ENCODE peak calls at places on chromosomes 3 and 15, in ten cellular contexts. G is mesenchymal stem cell, O is IMR-90, D is fibroblast of lung, T is astrocyte, J is HCT116, U is hepatocyte, L is GM23248, B is mammary epithelial cell, E is neuronal stem cell. N is an unnamed sample. For H3K36me3 and H3K9me3, the result is how much of the 10 kb centered on the place peaks cover.

GRCh38 chr15:48507416-48508065 is 138.0 kb downstream of the FBN1 start:
- DNase-seq in G (peak), O (peak), D (peak), T (peak), J (peak), U (peak), L (peak), B (peak), E (peak), N (no peak)

GRCh38 chr15:99925661-99926461 is 192.6 kb upstream of the LYSMD4 start:
- DNase-seq in G (peak), O (no peak), D (peak), T (peak), J (peak), U (peak), L (peak), B (peak), E (peak), N (no peak)

GRCh38 chr15:28942046-28942445 is 56.3 kb downstream of the APBA2 start:
- DNase-seq in G (no peak), O (no peak), D (no peak), T (no peak), J (no peak), U (no peak), L (no peak), B (no peak), E (no peak), N (no peak)

GRCh38 chr3:172530566-172530965 is 7.3 kb upstream of the TNFSF10 start:
- DNase-seq in G (peak), O (peak), D (peak), T (peak), J (no peak), U (no peak), L (peak), B (no peak), E (no peak), N (no peak)

GRCh38 chr3:36944012-36944640 is 728 bp downstream of the TRANK1 start:
- DNase-seq in G (peak), O (peak), D (peak), T (peak), J (no peak), U (peak), L (peak), B (peak), E (peak), N (peak)

GRCh38 chr15:55742498-55742926 is 440 bp downstream of the PRTG start:
- DNase-seq in G (peak), O (peak), D (peak), T (peak), J (no peak), U (peak), L (peak), B (no peak), E (no peak), N (peak)

GRCh38 chr3:115110830-115111229 is 36.3 kb downstream of the ZBTB20 start:
- DNase-seq in G (no peak), O (no peak), D (no peak), T (no peak), J (no peak), U (no peak), L (no peak), B (no peak), E (no peak), N (no peak)

GRCh38 chr3:160098261-160098908 is 109.8 kb downstream of the IL12A start:
- DNase-seq in G (no peak), O (no peak), D (no peak), T (no peak), J (no peak), U (no peak), L (peak), B (no peak), E (no peak), N (peak)

GRCh38 chr3:39213613-39214012 is 21.2 kb upstream of the XIRP1 start:
- DNase-seq in G (no peak), O (no peak), D (no peak), T (no peak), J (no peak), U (no peak), L (no peak), B (no peak), E (no peak), N (no peak)

GRCh38 chr15:72934006-72934405 is 118.3 kb upstream of the NEO1 start:
- DNase-seq in G (no peak), O (peak), D (peak), T (peak), J (no peak), U (no peak), L (peak), B (peak), E (no peak), N (no peak)

GRCh38 chr3:107271787-107272387 is 105.4 kb upstream of the CCDC54 start:
- DNase-seq in G (peak), O (peak), D (peak), T (peak), J (peak), U (peak), L (peak), B (peak), E (no peak), N (no peak)

GRCh38 chr3:53350652-53351051 is 3.3 kb upstream of the DCP1A start:
- DNase-seq in G (peak), O (peak), D (no peak), T (no peak), J (peak), U (peak), L (peak), B (no peak), E (no peak), N (peak)

DNA sequence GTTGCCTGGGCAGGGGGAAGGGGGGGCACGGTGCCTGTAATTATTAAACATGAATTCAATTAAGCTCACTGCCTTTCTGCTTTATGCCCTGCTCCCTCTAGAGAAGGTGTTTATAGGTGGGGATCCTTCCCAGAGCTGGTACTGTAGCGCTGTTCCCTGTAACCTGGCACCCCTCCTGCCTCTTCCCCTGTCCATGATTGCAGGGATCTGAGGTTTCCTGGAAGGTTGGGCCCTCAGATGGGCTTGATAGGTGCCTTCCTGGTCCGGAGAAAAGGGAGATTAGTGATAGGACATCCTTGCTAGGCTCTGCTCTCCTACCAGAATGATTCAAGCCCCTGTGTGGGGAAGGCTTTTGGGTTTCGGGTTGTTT is 2.1 kb upstream of the FAM131A start:
- DNase-seq in G (no peak), O (no peak), D (no peak), T (no peak), J (no peak), U (no peak), L (peak), B (no peak), E (no peak), N (no peak)
- H3K36me3 ChIP-seq in G (half or more), O (under half), D (under half), T (under half), J (under half), U (under half), L (under half), B (under half), E (half or more), N (half or more)

GRCh38 chr3:44518782-44519156 is 36.2 kb upstream of the ZKSCAN7 start:
- DNase-seq in G (no peak), O (no peak), D (no peak), T (no peak), J (no peak), U (no peak), L (no peak), B (no peak), E (no peak), N (no peak)
- H3K4me2 ChIP-seq in G (no peak), O (no peak), D (no peak), T (no peak), J (no peak), U (no peak), L (no peak), B (no peak), E (no peak), N (no peak)

GRCh38 chr15:25173241-25174028 is 218.6 kb downstream of the SNRPN start:
- DNase-seq in G (no peak), O (no peak), D (no peak), T (no peak), J (no peak), U (no peak), L (no peak), B (no peak), E (no peak), N (peak)
- H3K9me3 ChIP-seq in G (under half), O (half or more), D (under half), T (under half), J (under half), U (under half), L (under half), B (under half), E (under half), N (under half)

DNA sequence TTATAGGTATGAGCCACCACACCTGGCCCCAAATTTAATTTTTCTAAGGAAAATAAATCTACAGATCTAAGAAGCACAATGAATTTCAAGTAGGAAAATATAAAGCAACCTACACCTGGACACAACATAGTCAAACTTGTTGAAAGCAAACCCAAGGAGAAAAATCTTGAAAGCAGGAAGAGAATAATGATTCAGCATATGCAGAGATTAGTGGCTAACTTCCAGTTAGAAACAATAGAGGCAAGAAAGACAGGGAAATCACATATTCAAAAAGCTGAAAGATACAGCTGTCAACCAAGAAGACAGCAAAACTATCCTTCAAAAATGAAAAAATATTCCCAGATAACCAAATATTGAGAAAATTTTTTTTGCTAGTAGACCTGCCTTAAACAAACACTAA is 49.4 kb downstream of the ZNF148 start:
- DNase-seq in G (no peak), O (no peak), D (no peak), T (no peak), J (no peak), U (no peak), L (no peak), B (no peak), E (no peak), N (no peak)
- H3K36me3 ChIP-seq in G (under half), O (under half), D (under half), T (under half), J (under half), U (under half), L (under half), B (under half), E (half or more), N (under half)

GRCh38 chr15:32840481-32841245 is 122.9 kb downstream of the GREM1 start:
- DNase-seq in G (peak), O (peak), D (peak), T (peak), J (no peak), U (no peak), L (peak), B (no peak), E (no peak), N (no peak)

GRCh38 chr15:32834156-32834555 is 116.4 kb downstream of the GREM1 start:
- DNase-seq in G (no peak), O (no peak), D (no peak), T (no peak), J (no peak), U (no peak), L (no peak), B (no peak), E (no peak), N (no peak)

GRCh38 chr15:32838338-32838737 is 120.5 kb downstream of the GREM1 start:
- DNase-seq in G (peak), O (no peak), D (no peak), T (no peak), J (no peak), U (no peak), L (peak), B (no peak), E (no peak), N (peak)

GRCh38 chr15:32838820-32839219 is 121.0 kb downstream of the GREM1 start:
- DNase-seq in G (peak), O (peak), D (peak), T (peak), J (no peak), U (peak), L (peak), B (no peak), E (no peak), N (peak)

DNA sequence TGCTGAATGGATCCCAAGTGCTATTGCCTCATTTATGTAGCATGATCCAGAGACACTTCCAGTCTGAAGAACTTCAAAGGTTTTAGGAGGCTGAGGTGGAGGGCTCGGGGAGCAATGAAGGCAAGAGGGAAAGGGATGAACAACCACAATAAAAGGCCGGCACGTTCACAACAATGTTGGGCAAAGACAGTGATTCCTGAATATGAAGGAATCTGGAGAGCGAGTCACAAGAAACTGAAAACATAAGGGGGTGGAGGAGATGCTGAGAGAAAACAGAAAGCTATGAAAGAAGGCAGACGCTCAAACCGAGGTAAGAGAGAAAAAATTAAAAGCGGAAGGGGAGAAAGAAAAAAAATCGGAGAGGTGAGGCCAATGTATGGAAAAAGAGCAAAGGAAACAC is 120.1 kb downstream of the GREM1 start:
- DNase-seq in G (no peak), O (no peak), D (no peak), T (no peak), J (no peak), U (no peak), L (peak), B (no peak), E (no peak), N (no peak)
- H3K4me2 ChIP-seq in G (no peak), O (no peak), D (no peak), T (peak), J (no peak), U (no peak), L (peak), B (no peak), E (no peak), N (no peak)

GRCh38 chr15:30943654-30944335 is 40.1 kb downstream of the FAN1 start:
- DNase-seq in G (no peak), O (no peak), D (peak), T (peak), J (no peak), U (no peak), L (no peak), B (no peak), E (no peak), N (no peak)
- H3K9me3 ChIP-seq in G (under half), O (under half), D (under half), T (under half), J (under half), U (under half), L (under half), B (under half), E (under half), N (under half)

GRCh38 chr3:98808071-98808470 is 44.9 kb downstream of the ST3GAL6 start:
- DNase-seq in G (no peak), O (no peak), D (no peak), T (no peak), J (no peak), U (no peak), L (no peak), B (no peak), E (no peak), N (no peak)

GRCh38 chr3:98806583-98806982 is 43.4 kb downstream of the ST3GAL6 start:
- DNase-seq in G (no peak), O (no peak), D (peak), T (peak), J (no peak), U (no peak), L (no peak), B (no peak), E (no peak), N (no peak)

GRCh38 chr3:98807565-98807964 is 44.4 kb downstream of the ST3GAL6 start:
- DNase-seq in G (no peak), O (no peak), D (peak), T (no peak), J (no peak), U (no peak), L (no peak), B (no peak), E (no peak), N (no peak)

GRCh38 chr3:98807011-98807410 is 43.9 kb downstream of the ST3GAL6 start:
- DNase-seq in G (no peak), O (peak), D (peak), T (peak), J (no peak), U (no peak), L (no peak), B (no peak), E (no peak), N (no peak)

GRCh38 chr3:98805571-98805970 is 42.4 kb downstream of the ST3GAL6 start:
- DNase-seq in G (no peak), O (no peak), D (no peak), T (no peak), J (no peak), U (no peak), L (no peak), B (no peak), E (no peak), N (no peak)
- H3K36me3 ChIP-seq in G (half or more), O (under half), D (under half), T (half or more), J (half or more), U (under half), L (half or more), B (half or more), E (half or more), N (half or more)